ENCODE peak calls at places on chromosomes 13 and 19, in nine cellular contexts. P is keratinocyte, N is heart right ventricle, T is astrocyte of the cerebellum, D is left ventricle myocardium inferior, O is body of pancreas, Y is choroid plexus epithelial cell, M is cardiac muscle cell, Z is astrocyte of the spinal cord. X is an unnamed sample.
A peak's percentile ranks its signal among the peaks of the same experiment; 100 is the strongest.

GRCh38 chr19:43782311-43782660 is 1.5 kb upstream of the KCNN4 start:
- DNase-seq in Z (no peak), T (no peak), O (no peak), M (no peak), Y (no peak), N (no peak), D (no peak), P (no peak), X (no peak)

GRCh38 chr13:35988648-35989081 is 142.5 kb downstream of the DCLK1 start:
- DNase-seq in T (peak; percentile 78), P (no peak), M (no peak), Y (peak; percentile 63), D (no peak), O (no peak), Z (peak; percentile 66), N (no peak), X (no peak)

GRCh38 chr19:19443902-19444693 is 38.6 kb downstream of the GATAD2A start:
- DNase-seq in N (no peak), T (no peak), M (no peak), O (no peak), P (no peak), Y (no peak), Z (no peak), D (no peak), X (no peak)

GRCh38 chr13:40665754-40666057 is 735 bp downstream of the FOXO1 start:
- DNase-seq in Z (no peak), M (no peak), O (no peak), D (peak; percentile 21), Y (peak; percentile 39), T (no peak), N (no peak), P (no peak), X (no peak)

GRCh38 chr13:64158910-64159309 is 2743.3 kb upstream of the PCDH20 start:
- DNase-seq in P (no peak), M (no peak), Z (peak; percentile 68), D (no peak), O (no peak), T (peak; percentile 46), N (no peak), Y (peak; percentile 74), X (no peak)

GRCh38 chr13:64725492-64725891 is 2504.6 kb downstream of the PCDH9 start:
- DNase-seq in N (no peak), Y (no peak), D (no peak), P (no peak), O (no peak), Z (no peak), M (no peak), T (no peak), X (no peak)

GRCh38 chr13:23966691-23967615 is 69.7 kb upstream of the C1QTNF9B start:
- DNase-seq in D (no peak), O (no peak), N (no peak), P (no peak), T (no peak), M (no peak), Z (no peak), Y (peak; percentile 41), X (no peak)

GRCh38 chr19:50510700-50511068 is 307 bp downstream of the JOSD2 start:
- DNase-seq in M (no peak), P (no peak), Y (peak; percentile 28), D (no peak), Z (no peak), N (no peak), O (no peak), T (no peak), X (no peak)

GRCh38 chr13:100773429-100773828 is 98.8 kb upstream of the TMTC4 start:
- DNase-seq in P (peak; percentile 13), D (no peak), O (no peak), Y (no peak), T (no peak), Z (no peak), M (no peak), N (no peak), X (no peak)

GRCh38 chr13:29564828-29565227 is 30.7 kb downstream of the SLC7A1 start:
- DNase-seq in D (no peak), T (no peak), P (no peak), O (no peak), N (no peak), M (no peak), Z (no peak), Y (no peak), X (no peak)

GRCh38 chr19:18809149-18809978 is 18.3 kb upstream of the COMP start:
- DNase-seq in T (peak; percentile 28), Y (peak; percentile 87), O (peak; percentile 66), P (no peak), Z (peak; percentile 43), M (no peak), D (peak; percentile 56), N (peak; percentile 49), X (no peak)

GRCh38 chr19:41821003-41821735 is 23.3 kb downstream of the LYPD4 start:
- DNase-seq in Z (no peak), Y (peak; percentile 58), D (no peak), M (no peak), P (no peak), N (no peak), T (no peak), O (peak; percentile 52), X (peak; percentile 6)

DNA sequence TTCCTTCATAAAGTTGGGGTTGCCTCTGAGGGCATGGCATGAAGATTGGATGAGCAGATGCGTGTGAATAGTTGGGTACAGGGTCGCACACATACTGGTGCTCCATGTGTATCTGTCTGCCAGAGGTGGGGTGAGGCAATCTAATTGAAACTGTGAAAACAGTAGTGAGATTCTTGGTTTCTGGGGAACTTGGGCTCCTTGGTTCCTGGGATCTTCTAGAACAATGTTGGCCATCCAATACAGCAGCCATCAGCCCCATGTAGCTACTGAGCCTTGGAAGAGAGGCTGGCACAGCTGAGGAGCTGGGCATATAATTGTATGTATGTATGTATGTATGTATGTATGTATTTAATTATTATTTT is 616 bp downstream of the FCHO1 start:
- DNase-seq in M (no peak), O (no peak), P (no peak), Z (no peak), T (no peak), Y (no peak), N (no peak), D (no peak), X (no peak)
- H3K4me3 ChIP-seq in M (no peak overlapping the region), O (no peak overlapping the region), P (no peak overlapping the region), Z (no peak overlapping the region), T (no peak overlapping the region), Y (no peak overlapping the region), N (peak overlapping the region; percentile 55), D (no peak overlapping the region), X (no peak overlapping the region)

GRCh38 chr19:383922-384800 is 24.8 kb downstream of the C2CD4C start:
- DNase-seq in Z (no peak), D (no peak), T (no peak), N (peak; percentile 45), M (peak; percentile 64), P (no peak), Y (peak; percentile 17), O (peak; percentile 31), X (no peak)
- TF ChIP-seq CTCF in Z (peak; percentile 41), D (peak; percentile 77), T (peak; percentile 21), N (peak; percentile 50), M (peak; percentile 22), P (peak; percentile 11), Y (peak; percentile 57), O (peak; percentile 72), X (peak; percentile 27)

DNA sequence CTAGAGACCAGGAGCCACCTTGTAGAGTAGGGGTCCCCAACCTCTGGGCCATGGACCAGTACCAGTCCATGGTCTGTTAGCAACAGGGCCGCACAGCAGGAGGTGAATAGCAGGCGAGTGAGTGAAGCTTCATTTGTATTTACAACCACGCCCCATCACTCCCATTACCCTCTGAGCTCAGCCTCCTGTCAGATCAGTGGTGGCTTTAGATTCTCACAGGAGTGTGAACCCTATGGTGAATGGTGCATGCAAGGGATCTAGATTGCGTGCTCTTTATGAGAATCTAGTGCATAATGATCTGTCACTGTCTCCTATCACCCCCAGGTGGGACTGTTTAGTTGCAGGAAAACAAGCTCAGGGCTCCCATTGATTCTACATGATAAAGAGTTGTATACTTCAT is 303.6 kb downstream of the KCNRG start:
- DNase-seq in D (no peak), Y (no peak), P (no peak), Z (no peak), N (no peak), T (no peak), O (no peak), M (no peak), X (no peak)
- H3K4me3 ChIP-seq in D (no peak overlapping the region), Y (no peak overlapping the region), P (no peak overlapping the region), Z (no peak overlapping the region), N (no peak overlapping the region), T (no peak overlapping the region), O (no peak overlapping the region), M (no peak overlapping the region), X (no peak overlapping the region)

DNA sequence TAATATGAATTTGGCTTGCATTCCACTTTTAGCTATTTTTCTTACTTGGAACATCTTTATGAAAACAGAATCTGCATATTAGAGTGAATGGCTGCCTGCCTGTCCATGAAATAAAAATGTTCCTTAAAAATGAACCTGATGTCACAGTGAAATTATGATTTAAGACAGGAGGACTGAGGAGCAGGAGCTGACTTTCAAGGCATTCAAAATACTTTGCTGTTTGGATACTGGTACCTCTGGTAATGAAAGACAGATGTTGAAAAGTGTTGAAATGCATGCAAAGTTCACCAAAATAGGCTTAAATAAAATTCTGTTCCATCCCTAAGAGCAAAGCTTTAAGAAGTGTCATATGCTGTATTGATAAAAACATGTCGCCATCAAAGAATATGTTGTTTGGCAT is 1.7 kb downstream of the ARHGEF7 start:
- DNase-seq in T (no peak), Z (no peak), D (no peak), P (no peak), N (no peak), O (no peak), M (no peak), Y (no peak), X (no peak)
- TF ChIP-seq CTCF in T (no peak), Z (no peak), D (no peak), P (no peak), N (no peak), O (no peak), M (no peak), Y (no peak), X (no peak)

DNA sequence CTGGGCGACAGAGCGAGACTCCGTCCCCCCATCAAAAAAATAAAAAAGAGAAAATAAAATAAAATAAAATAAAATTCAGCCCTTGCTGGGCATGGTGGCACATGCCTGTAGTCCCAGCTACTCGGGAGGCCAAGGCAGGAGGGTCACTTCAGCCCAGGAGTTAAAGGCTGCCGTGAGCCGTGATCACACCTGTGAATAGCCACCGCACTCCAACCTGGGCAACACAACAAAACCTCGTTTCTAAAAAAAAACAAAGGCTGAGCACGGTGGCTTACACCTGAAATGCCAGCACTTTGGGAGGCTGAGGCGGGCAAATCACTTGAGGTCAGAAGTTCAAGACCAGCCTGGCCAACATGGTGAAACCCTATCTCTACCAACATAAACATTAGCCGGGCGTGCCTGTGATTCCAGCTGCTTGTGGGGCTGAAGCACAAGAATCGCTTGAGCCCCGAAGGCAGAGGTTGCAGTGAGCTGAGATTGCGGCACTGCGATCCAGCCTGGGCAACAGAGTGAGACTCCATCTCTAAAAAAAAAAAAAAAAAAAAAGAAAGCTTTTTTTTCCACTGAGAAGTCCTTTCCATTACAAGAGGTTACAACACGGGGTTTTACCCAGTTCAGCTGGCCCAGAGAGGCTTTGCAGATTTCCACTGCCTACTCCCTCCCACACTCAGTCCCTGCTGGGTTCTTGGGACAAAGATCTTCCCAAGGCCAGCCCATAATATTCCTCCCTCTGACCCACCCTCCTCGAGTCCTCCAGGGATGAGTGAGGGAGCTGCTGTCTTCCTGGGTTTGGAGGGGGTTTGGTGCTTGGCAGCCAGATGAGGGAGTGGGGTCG is 6.4 kb downstream of the ANGPTL4 start:
- DNase-seq in Z (no peak), Y (peak; percentile 49), T (no peak), P (no peak), D (no peak), O (no peak), N (no peak), M (no peak), X (no peak)
- H3K4me3 ChIP-seq in Z (no peak overlapping the region), Y (no peak overlapping the region), T (no peak overlapping the region), P (no peak overlapping the region), D (no peak overlapping the region), O (no peak overlapping the region), N (no peak overlapping the region), M (no peak overlapping the region), X (no peak overlapping the region)

X was measured in epithelial cell of proximal tubule.